ENCODE peak calls at places on chromosomes 4 and X, in five cellular contexts. H is C1 segment of cervical spinal cord; K is substantia nigra; L is activated CD8-positive, alpha-beta T cell treated with anti-CD3 and anti-CD28 coated beads for 36 hours; M is kidney glomerular epithelial cell. P is an unnamed sample.

GRCh38 chr4:124181045-124181444 is 531.5 kb downstream of the ANKRD50 start:
- DNase-seq in M (no peak), L (no peak), K (no peak), H (no peak), P (no peak)

GRCh38 chr4:16264798-16265197 is 38.5 kb upstream of the TAPT1 start:
- DNase-seq in M (peak; percentile 73), H (no peak), L (peak; percentile 10), K (no peak), P (no peak)

GRCh38 chr4:36224969-36225903 is 19.1 kb downstream of the ARAP2 start:
- DNase-seq in L (no peak), K (no peak), M (no peak), H (no peak), P (no peak)

GRCh38 chr4:104966349-104967033 is 180.2 kb upstream of the TET2 start:
- DNase-seq in H (no peak), L (peak; percentile 72), M (no peak), K (no peak), P (no peak)

GRCh38 chr4:16045687-16046086 is 38.1 kb downstream of the PROM1 start:
- DNase-seq in H (no peak), L (no peak), M (peak; percentile 24), K (no peak), P (no peak)

GRCh38 chr4:3630934-3631585 is 98.8 kb upstream of the LRPAP1 start:
- DNase-seq in M (no peak), H (no peak), L (no peak), K (no peak), P (no peak)

GRCh38 chrX:151019837-151020236 is 36.7 kb downstream of the HMGB3 start:
- DNase-seq in M (peak; percentile 0), L (no peak), H (no peak), K (no peak), P (no peak)

GRCh38 chrX:69991685-69992084 is 58.1 kb downstream of the AWAT2 start:
- DNase-seq in L (no peak), M (no peak), H (no peak), K (no peak), P (no peak)

GRCh38 chrX:101208152-101208905 is 11.3 kb upstream of the DRP2 start:
- DNase-seq in K (no peak), M (peak; percentile 30), L (no peak), H (no peak), P (no peak)

GRCh38 chrX:110944793-110945466 is 149.3 kb upstream of the CHRDL1 start:
- DNase-seq in L (no peak), K (no peak), H (no peak), M (no peak), P (peak; percentile 67)

GRCh38 chr4:76011700-76012387 is 4.5 kb upstream of the CXCL9 start:
- DNase-seq in K (no peak), L (no peak), H (no peak), M (no peak), P (no peak)

GRCh38 chrX:155031657-155032056 is 5.0 kb downstream of the FUNDC2 start:
- DNase-seq in L (no peak), K (no peak), H (no peak), M (no peak), P (no peak)

GRCh38 chrX:77442728-77443127 is 4.5 kb upstream of the FGF16 start:
- DNase-seq in K (no peak), M (no peak), L (no peak), H (no peak), P (no peak)

GRCh38 chr4:140450352-140450751 is 22.9 kb upstream of the CLGN start:
- DNase-seq in H (no peak), K (no peak), M (no peak), L (no peak), P (no peak)

GRCh38 chr4:138749303-138749702 is 266.3 kb upstream of the NOCT start:
- DNase-seq in H (no peak), L (no peak), M (no peak), K (no peak), P (no peak)

GRCh38 chr4:26823583-26823982 is 37.1 kb upstream of the STIM2 start:
- DNase-seq in H (no peak), L (no peak), M (no peak), K (no peak), P (no peak)

GRCh38 chrX:106932492-106932923 is 12.3 kb downstream of the CLDN2 start:
- DNase-seq in L (no peak), H (no peak), M (peak; percentile 19), K (no peak), P (no peak)

GRCh38 chrX:40773809-40774208 is 38.5 kb upstream of the MED14 start:
- DNase-seq in L (no peak), K (no peak), H (no peak), M (peak; percentile 30), P (no peak)

GRCh38 chr4:95511477-95511876 is 37.3 kb downstream of the UNC5C start:
- DNase-seq in K (no peak), L (no peak), H (no peak), M (no peak), P (no peak)

GRCh38 chr4:168751263-168752225 is 254.7 kb downstream of the PALLD start:
- DNase-seq in L (no peak), K (no peak), H (no peak), M (no peak), P (no peak)

GRCh38 chrX:1511829-1512228 is 25.2 kb downstream of the P2RY8 start:
- DNase-seq in K (no peak), H (no peak), L (no peak), M (no peak), P (no peak)

GRCh38 chr4:171538601-171539100 is 274.6 kb upstream of the GALNTL6 start:
- DNase-seq in K (no peak), M (no peak), H (no peak), L (no peak), P (no peak)

GRCh38 chrX:10929747-10930146 is 181.4 kb upstream of the HCCS start:
- DNase-seq in M (no peak), K (no peak), H (no peak), L (no peak), P (no peak)

GRCh38 chrX:34521563-34521962 is 135.5 kb downstream of the TMEM47 start:
- DNase-seq in H (no peak), K (no peak), M (peak; percentile 0), L (no peak), P (no peak)

GRCh38 chrX:9995855-9996339 is 28.7 kb downstream of the CLDN34 start:
- DNase-seq in K (peak; percentile 81), H (peak; percentile 33), L (peak; percentile 79), M (peak; percentile 39), P (peak; percentile 72)